ENCODE peak calls at places on chromosomes 4 and X, in six cellular contexts. P is RWPE1; O is smooth muscle cell of the brain vasculature; I is activated naive CD8-positive, alpha-beta T cell treated with anti-CD3 and anti-CD28 coated beads, Interleukin-2, amount 50 U/mL, for 16 hours; R is NAMALWA; H is posterior cingulate gyrus. Q is an unnamed sample.

GRCh38 chr4:55540271-55540670 is 6.4 kb downstream of the CLOCK start:
- DNase-seq in P (no peak), O (no peak), I (no peak), R (no peak), H (no peak), Q (no peak)

GRCh38 chrX:24427747-24428019 is 37.4 kb upstream of the PDK3 start:
- DNase-seq in P (no peak), O (no peak), I (no peak), R (no peak), H (no peak), Q (no peak)

GRCh38 chr4:100517864-100518341 is at the start of gene EMCN:
- DNase-seq in P (no peak), O (peak), I (no peak), R (no peak), H (no peak), Q (no peak)

GRCh38 chr4:1200425-1201035 is 28.1 kb upstream of the SPON2 start:
- DNase-seq in P (no peak), O (peak), I (no peak), R (no peak), H (no peak), Q (no peak)

GRCh38 chr4:155854597-155855226 is 11.4 kb downstream of the ASIC5 start:
- DNase-seq in P (no peak), O (no peak), I (no peak), R (no peak), H (no peak), Q (no peak)

GRCh38 chrX:23513121-23513520 is 154.2 kb upstream of the PRDX4 start:
- DNase-seq in P (no peak), O (no peak), I (no peak), R (no peak), H (no peak), Q (no peak)

GRCh38 chrX:45517090-45517973 is 316.7 kb upstream of the DIPK2B start:
- DNase-seq in P (peak), O (no peak), I (no peak), R (no peak), H (no peak), Q (no peak)

GRCh38 chr4:183370786-183371185 is 48.6 kb upstream of the CLDN24 start:
- DNase-seq in P (no peak), O (no peak), I (no peak), R (no peak), H (no peak), Q (no peak)

GRCh38 chrX:150364347-150365050 is 1.4 kb downstream of the MAMLD1 start:
- DNase-seq in P (no peak), O (no peak), I (no peak), R (peak), H (peak), Q (no peak)

GRCh38 chr4:173014113-173014558 is 154.5 kb upstream of the GALNT7 start:
- DNase-seq in P (peak), O (peak), I (no peak), R (no peak), H (peak), Q (no peak)

GRCh38 chr4:88659061-88659889 is 38.4 kb downstream of the NAP1L5 start:
- DNase-seq in P (peak), O (no peak), I (no peak), R (peak), H (peak), Q (peak)

GRCh38 chr4:108383157-108383556 is 214.4 kb upstream of the LEF1 start:
- DNase-seq in P (no peak), O (no peak), I (no peak), R (no peak), H (no peak), Q (no peak)

GRCh38 chr4:76987153-76987562 is 37.6 kb downstream of the SEPTIN11 start:
- DNase-seq in P (no peak), O (no peak), I (no peak), R (no peak), H (no peak), Q (no peak)

GRCh38 chr4:118811008-118811764 is 24.7 kb downstream of the SEC24D start:
- DNase-seq in P (no peak), O (no peak), I (no peak), R (no peak), H (no peak), Q (no peak)